ENCODE peak calls at places on chromosomes 3 and 15, in ten cellular contexts. B, C, S, Y, H, U, J, R, I and M are unnamed samples.

GRCh38 chr15:65366122-65366892 is 11.5 kb downstream of the IGDCC3 start:
- DNase-seq in B (no peak), C (no peak), S (no peak), Y (no peak), H (no peak), U (no peak), J (no peak), R (no peak), I (no peak), M (no peak)

GRCh38 chr15:37028609-37029287 is 71.6 kb downstream of the MEIS2 start:
- DNase-seq in B (no peak), C (no peak), S (peak; percentile 23), Y (no peak), H (no peak), U (no peak), J (no peak), R (no peak), I (no peak), M (no peak)

GRCh38 chr15:66633346-66633745 is 67.5 kb upstream of the LCTL start:
- DNase-seq in B (no peak), C (no peak), S (no peak), Y (no peak), H (no peak), U (no peak), J (no peak), R (no peak), I (no peak), M (no peak)

GRCh38 chr3:62100233-62100989 is 272.9 kb downstream of the FEZF2 start:
- DNase-seq in B (no peak), C (no peak), S (no peak), Y (no peak), H (no peak), U (no peak), J (no peak), R (peak; percentile 15), I (no peak), M (no peak)

GRCh38 chr3:110526732-110527727 is 544.6 kb upstream of the NECTIN3 start:
- DNase-seq in B (no peak), C (no peak), S (peak; percentile 97), Y (no peak), H (no peak), U (no peak), J (no peak), R (peak; percentile 57), I (no peak), M (no peak)

GRCh38 chr3:37423825-37424224 is 249.4 kb upstream of the LRRFIP2 start:
- DNase-seq in B (no peak), C (no peak), S (no peak), Y (no peak), H (no peak), U (no peak), J (no peak), R (peak; percentile 41), I (no peak), M (no peak)

GRCh38 chr15:40878785-40879184 is 4.8 kb upstream of the RHOV start:
- DNase-seq in B (no peak), C (no peak), S (peak; percentile 77), Y (no peak), H (peak; percentile 25), U (no peak), J (no peak), R (no peak), I (no peak), M (no peak)

GRCh38 chr3:113222412-113223086 is 11.2 kb downstream of the BOC start:
- DNase-seq in B (no peak), C (no peak), S (no peak), Y (no peak), H (no peak), U (no peak), J (no peak), R (no peak), I (no peak), M (no peak)

GRCh38 chr3:171284308-171285075 is 175.7 kb downstream of the TNIK start:
- DNase-seq in B (no peak), C (no peak), S (peak; percentile 97), Y (no peak), H (no peak), U (no peak), J (no peak), R (peak; percentile 96), I (no peak), M (no peak)